ENCODE peak calls at places on chromosome 18, in four cellular contexts. F, W, X and P are unnamed samples.

GRCh38 chr18:8910186-8910585 is 192.3 kb upstream of the NDUFV2 start:
- DNase-seq in F (no peak), W (no peak), X (no peak), P (no peak)

GRCh38 chr18:58254873-58255511 is 211.0 kb downstream of the NEDD4L start:
- DNase-seq in F (no peak), W (no peak), X (no peak), P (peak; percentile 55)

GRCh38 chr18:3758531-3758930 is 308.6 kb downstream of the TGIF1 start:
- DNase-seq in F (peak; percentile 42), W (no peak), X (no peak), P (no peak)

GRCh38 chr18:11906926-11907874 is 917 bp downstream of the MPPE1 start:
- DNase-seq in F (no peak), W (no peak), X (no peak), P (no peak)

GRCh38 chr18:70332694-70333093 is 43.8 kb downstream of the SOCS6 start:
- DNase-seq in F (peak; percentile 38), W (no peak), X (no peak), P (no peak)

GRCh38 chr18:41745166-41746049 is 209.6 kb upstream of the PIK3C3 start:
- DNase-seq in F (peak; percentile 1), W (no peak), X (peak; percentile 23), P (no peak)

GRCh38 chr18:41842886-41843285 is 112.1 kb upstream of the PIK3C3 start:
- DNase-seq in F (no peak), W (no peak), X (no peak), P (no peak)

GRCh38 chr18:26468931-26469340 is 79.4 kb downstream of the KCTD1 start:
- DNase-seq in F (no peak), W (no peak), X (peak; percentile 20), P (no peak)

GRCh38 chr18:79434611-79435010 is 38.9 kb downstream of the NFATC1 start:
- DNase-seq in F (no peak), W (no peak), X (no peak), P (no peak)

GRCh38 chr18:55869965-55870585 is 282.1 kb upstream of the TCF4 start:
- DNase-seq in F (peak; percentile 35), W (no peak), X (no peak), P (no peak)

GRCh38 chr18:58338961-58339722 is 289.7 kb downstream of the ALPK2 start:
- DNase-seq in F (peak; percentile 9), W (no peak), X (no peak), P (no peak)

GRCh38 chr18:70284976-70285610 is 3.8 kb upstream of the SOCS6 start:
- DNase-seq in F (no peak), W (no peak), X (no peak), P (no peak)

GRCh38 chr18:22166070-22166972 is 3.1 kb upstream of the GATA6 start:
- DNase-seq in F (peak; percentile 76), W (no peak), X (peak; percentile 77), P (no peak)

GRCh38 chr18:57446322-57446721 is 11.1 kb downstream of the ONECUT2 start:
- DNase-seq in F (no peak), W (no peak), X (no peak), P (no peak)

GRCh38 chr18:2848879-2849254 is 2.1 kb downstream of the EMILIN2 start:
- DNase-seq in F (no peak), W (no peak), X (no peak), P (no peak)

GRCh38 chr18:59547691-59548182 is 149.5 kb downstream of the CCBE1 start:
- DNase-seq in F (peak; percentile 84), W (peak; percentile 74), X (no peak), P (no peak)

GRCh38 chr18:12376034-12376717 is 851 bp downstream of the AFG3L2 start:
- DNase-seq in F (peak; percentile 22), W (no peak), X (peak; percentile 43), P (no peak)

GRCh38 chr18:24659837-24660720 is 199.6 kb downstream of the HRH4 start:
- DNase-seq in F (peak; percentile 20), W (no peak), X (peak; percentile 24), P (no peak)
- H3K4me3 ChIP-seq in F (peak overlapping the region; percentile 53), W (no peak overlapping the region), X (peak overlapping the region; percentile 10), P (no peak overlapping the region)

DNA sequence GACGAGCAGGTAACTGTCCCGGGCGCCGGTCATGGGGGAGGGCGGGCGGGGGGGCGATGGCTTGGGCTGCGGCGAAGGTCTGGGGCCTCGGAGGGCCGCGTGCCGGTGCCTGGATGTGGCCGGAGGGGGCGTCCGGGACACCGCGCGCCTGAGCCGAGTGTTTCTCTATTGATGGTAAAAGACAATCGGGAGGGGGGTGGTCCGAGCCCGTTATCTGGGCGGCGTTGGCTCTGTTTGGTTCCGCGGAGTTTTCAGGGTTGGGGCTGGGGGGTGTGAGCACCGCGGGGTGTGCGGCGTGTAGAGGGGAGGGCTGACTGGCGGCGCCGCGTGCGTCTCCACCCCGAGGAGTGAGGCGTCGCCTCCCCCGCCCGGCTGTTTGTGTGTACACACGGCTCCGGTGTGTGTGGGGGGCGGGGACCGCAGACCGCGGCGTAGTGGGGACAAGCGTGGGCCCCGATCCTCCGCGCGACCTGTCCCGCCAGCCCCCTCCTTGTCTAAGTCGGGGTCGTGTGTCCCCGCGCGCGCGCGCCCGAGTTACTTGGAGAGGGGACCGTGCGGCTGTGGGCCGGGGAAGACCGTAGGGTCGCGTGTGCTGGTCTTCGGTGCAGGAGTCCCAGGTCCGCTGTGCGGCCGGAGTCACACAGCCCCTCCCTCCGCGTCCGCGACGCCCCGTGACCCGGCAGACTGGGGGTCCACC is 1.6 kb downstream of the CTIF start:
- DNase-seq in F (peak; percentile 58), W (no peak), X (peak; percentile 77), P (no peak)
- TF ChIP-seq CTCF in F (peak; percentile 32), W (peak; percentile 25), X (peak; percentile 10), P (peak; percentile 16)

DNA sequence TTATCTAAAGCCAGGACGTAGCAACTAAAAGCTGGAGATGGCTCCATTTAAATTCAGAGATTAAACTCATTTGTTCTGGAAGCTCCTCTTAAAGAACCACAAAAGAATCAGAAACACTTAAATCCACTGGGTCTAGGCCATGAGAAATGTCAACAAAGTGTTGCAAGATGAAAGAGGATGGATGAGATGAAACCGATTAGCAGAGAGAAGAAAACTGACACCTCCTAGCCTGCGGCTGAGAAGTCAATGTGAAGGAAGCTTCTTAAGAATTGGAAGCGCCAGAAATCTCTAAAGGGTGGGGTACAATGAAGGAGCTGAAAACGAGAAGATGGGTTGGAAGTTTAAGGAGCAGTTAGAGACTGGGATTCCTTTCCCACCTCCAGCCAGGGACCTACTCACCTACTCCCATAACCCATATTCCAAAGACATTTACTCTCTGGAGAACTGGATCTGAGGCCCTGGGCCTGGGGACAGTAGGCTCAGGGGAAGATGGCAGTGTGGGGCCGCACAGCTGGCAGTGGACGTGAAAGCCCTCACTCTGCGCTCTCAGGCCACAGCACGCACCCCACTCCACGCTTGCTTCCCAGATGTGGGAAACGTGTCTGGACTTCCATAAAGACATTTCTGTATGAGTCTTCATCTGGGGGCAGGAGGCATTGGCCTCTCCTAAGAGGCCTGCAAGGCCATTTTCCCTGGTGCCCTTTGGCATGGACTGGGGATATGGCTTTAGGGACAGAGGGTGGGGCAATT is 188.4 kb downstream of the LOXHD1 start:
- DNase-seq in F (no peak), W (no peak), X (no peak), P (no peak)
- H3K4me3 ChIP-seq in F (no peak overlapping the region), W (no peak overlapping the region), X (no peak overlapping the region), P (no peak overlapping the region)

GRCh38 chr18:74534150-74534969 is at the start of gene CNDP1:
- DNase-seq in F (no peak), W (no peak), X (no peak), P (no peak)
- TF ChIP-seq CTCF in F (no peak), W (no peak), X (no peak), P (no peak)

GRCh38 chr18:63319383-63320040 is at the start of gene BCL2:
- DNase-seq in F (peak; percentile 40), W (no peak), X (peak; percentile 45), P (no peak)

GRCh38 chr18:63320690-63321265 is 1.2 kb upstream of the BCL2 start:
- DNase-seq in F (peak; percentile 41), W (no peak), X (peak; percentile 64), P (no peak)

GRCh38 chr18:63322246-63322645 is 2.7 kb upstream of the BCL2 start:
- DNase-seq in F (no peak), W (no peak), X (no peak), P (no peak)

GRCh38 chr18:63320041-63320689 is 596 bp upstream of the BCL2 start:
- DNase-seq in F (peak; percentile 81), W (peak; percentile 41), X (peak; percentile 90), P (no peak)

GRCh38 chr18:63321291-63321690 is 1.7 kb upstream of the BCL2 start:
- DNase-seq in F (no peak), W (no peak), X (no peak), P (no peak)
- H3K4me3 ChIP-seq in F (no peak overlapping the region), W (no peak overlapping the region), X (no peak overlapping the region), P (no peak overlapping the region)

DNA sequence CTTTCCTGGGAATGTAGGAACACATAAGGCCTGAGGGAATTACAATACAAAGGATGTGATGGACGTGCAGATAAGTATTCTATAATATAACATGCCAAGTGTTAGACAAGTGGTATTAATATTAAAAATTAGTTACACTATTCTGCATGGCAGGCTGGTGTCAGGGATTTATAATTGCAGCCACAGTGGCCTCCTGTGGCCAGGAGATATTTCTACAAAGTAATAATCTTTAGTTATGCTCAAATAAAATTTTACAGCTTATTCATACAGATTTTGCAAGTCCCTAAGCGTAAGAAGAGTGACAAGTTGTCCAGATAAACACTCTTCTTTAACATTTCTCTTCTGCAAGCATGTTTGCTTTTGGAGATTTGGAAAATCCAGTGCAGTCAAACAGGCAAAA is 90.4 kb upstream of the CBLN2 start:
- DNase-seq in F (no peak), W (no peak), X (no peak), P (no peak)
- TF ChIP-seq CTCF in F (no peak), W (no peak), X (no peak), P (no peak)